ENCODE peak calls at places on chromosomes 13 and 19, in six cellular contexts. G is bronchial epithelial cell, T is PC-9, P is adrenal gland, Z is T-helper 2 cell, J is ELR. O is an unnamed sample.

GRCh38 chr19:2332341-2333026 is 4.0 kb downstream of the SPPL2B start:
- DNase-seq in G (no peak), T (no peak), P (peak), Z (peak), J (no peak), O (no peak)

GRCh38 chr13:39688278-39688677 is 32.8 kb downstream of the COG6 start:
- DNase-seq in G (no peak), T (no peak), P (no peak), Z (no peak), J (no peak), O (no peak)

GRCh38 chr13:101155920-101156319 is 260.4 kb downstream of the NALCN start:
- DNase-seq in G (no peak), T (no peak), P (no peak), Z (no peak), J (peak), O (no peak)

GRCh38 chr13:87295636-87296035 is 375.5 kb upstream of the SLITRK5 start:
- DNase-seq in G (no peak), T (no peak), P (no peak), Z (no peak), J (peak), O (no peak)

GRCh38 chr19:46442808-46443450 is 14.2 kb upstream of the PNMA8C start:
- DNase-seq in G (peak), T (peak), P (peak), Z (no peak), J (peak), O (no peak)

GRCh38 chr19:11479470-11480080 is 1.3 kb downstream of the ELAVL3 start:
- DNase-seq in G (no peak), T (no peak), P (no peak), Z (no peak), J (peak), O (no peak)

GRCh38 chr13:93843082-93843481 is 616.5 kb downstream of the GPC6 start:
- DNase-seq in G (peak), T (no peak), P (no peak), Z (no peak), J (no peak), O (no peak)

GRCh38 chr19:42697884-42698283 is 42.4 kb downstream of the PSG3 start:
- DNase-seq in G (no peak), T (no peak), P (no peak), Z (no peak), J (no peak), O (no peak)

GRCh38 chr13:66899955-66900354 is 330.2 kb downstream of the PCDH9 start:
- DNase-seq in G (no peak), T (no peak), P (no peak), Z (no peak), J (no peak), O (no peak)

GRCh38 chr13:20182231-20182846 is 10.4 kb downstream of the GJB2 start:
- DNase-seq in G (peak), T (peak), P (peak), Z (peak), J (peak), O (no peak)

GRCh38 chr19:6572217-6572616 is 18.7 kb downstream of the CD70 start:
- DNase-seq in G (no peak), T (no peak), P (peak), Z (no peak), J (no peak), O (peak)

GRCh38 chr13:47945738-47946137 is 55.3 kb downstream of the SUCLA2 start:
- DNase-seq in G (peak), T (no peak), P (no peak), Z (no peak), J (peak), O (no peak)

GRCh38 chr13:85528578-85529215 is 270.5 kb downstream of the SLITRK6 start:
- DNase-seq in G (peak), T (no peak), P (no peak), Z (no peak), J (peak), O (no peak)

GRCh38 chr19:6639439-6639838 is 30.5 kb downstream of the TNFSF14 start:
- DNase-seq in G (peak), T (no peak), P (no peak), Z (peak), J (peak), O (no peak)

O was measured in heart left ventricle.